ENCODE peak calls at places on chromosomes 3 and 15, in four cellular contexts. P is fibroblast of the aortic adventitia; N is stimulated activated CD8-positive, alpha-beta memory T cell treated with anti-CD3 and anti-CD28 coated beads, Interleukin-15, amount 100 ng/mL, for 24 hours; T is stimulated activated naive B cell treated with anti-CD40 and anti-IgM and Interleukin-4, amounts not matched to agents 10 μg/mL and 1 μg/mL and 100 μg/mL, for 72 hours. M is an unnamed sample.

GRCh38 chr3:194905696-194906095 is 220.0 kb downstream of the FAM43A start:
- DNase-seq in N (no peak), T (no peak), P (peak), M (no peak)

GRCh38 chr15:63469984-63470383 is 34.4 kb upstream of the USP3 start:
- DNase-seq in P (no peak), N (no peak), T (no peak), M (no peak)

GRCh38 chr3:194373028-194373427 is 3.5 kb upstream of the LRRC15 start:
- DNase-seq in T (no peak), N (no peak), P (no peak), M (no peak)

GRCh38 chr15:82105458-82106205 is 59.8 kb upstream of the MEX3B start:
- DNase-seq in T (no peak), N (no peak), P (peak), M (peak)

GRCh38 chr3:179236676-179237301 is 14.1 kb downstream of the KCNMB3 start:
- DNase-seq in P (no peak), N (no peak), T (no peak), M (no peak)

GRCh38 chr15:28978011-28978378 is 92.2 kb downstream of the APBA2 start:
- DNase-seq in N (no peak), P (no peak), T (no peak), M (peak)

GRCh38 chr3:191363221-191363620 is 32.9 kb upstream of the UTS2B start:
- DNase-seq in N (no peak), T (no peak), P (no peak), M (no peak)

GRCh38 chr3:136464502-136464901 is 214.4 kb downstream of the PCCB start:
- DNase-seq in N (no peak), T (no peak), P (no peak), M (no peak)

GRCh38 chr15:40435331-40436089 is 5.2 kb upstream of the BAHD1 start:
- DNase-seq in N (no peak), T (no peak), P (no peak), M (peak)

GRCh38 chr15:65857718-65858402 is 11.4 kb upstream of the RAB11A start:
- DNase-seq in N (no peak), P (no peak), T (no peak), M (no peak)

GRCh38 chr15:88391700-88392099 is 75.5 kb downstream of the MRPL46 start:
- DNase-seq in N (no peak), P (no peak), T (no peak), M (no peak)

GRCh38 chr15:41870689-41871081 is 23.2 kb downstream of the SPTBN5 start:
- DNase-seq in N (no peak), T (no peak), P (peak), M (no peak)

GRCh38 chr15:78415284-78415683 is 22.7 kb upstream of the IREB2 start:
- DNase-seq in T (no peak), N (no peak), P (peak), M (peak)

GRCh38 chr15:88215249-88215648 is 41.3 kb downstream of the NTRK3 start:
- DNase-seq in P (no peak), T (no peak), N (no peak), M (no peak)

GRCh38 chr15:54620916-54621315 is 575.8 kb downstream of the RSL24D1 start:
- DNase-seq in T (no peak), P (no peak), N (no peak), M (no peak)

GRCh38 chr15:81292516-81293001 is 31.4 kb downstream of the STARD5 start:
- DNase-seq in T (peak), P (no peak), N (no peak), M (no peak)

GRCh38 chr3:112653881-112654300 is 12.9 kb upstream of the CCDC80 start:
- DNase-seq in N (no peak), T (no peak), P (peak), M (no peak)

GRCh38 chr3:63192248-63192647 is 85.9 kb upstream of the SYNPR start:
- DNase-seq in P (no peak), N (no peak), T (no peak), M (peak)

GRCh38 chr15:51750942-51751686 is at the start of gene TMOD2:
- DNase-seq in P (peak), T (peak), N (peak), M (peak)

GRCh38 chr15:75606711-75607684 is 18.5 kb downstream of the SNUPN start:
- DNase-seq in N (no peak), T (no peak), P (no peak), M (no peak)

GRCh38 chr15:31811641-31812040 is 218.7 kb upstream of the CHRNA7 start:
- DNase-seq in T (no peak), N (no peak), P (no peak), M (no peak)

GRCh38 chr3:16399473-16399872 is 114.0 kb downstream of the RFTN1 start:
- DNase-seq in T (no peak), N (no peak), P (peak), M (peak)

GRCh38 chr3:71069797-71070196 is 513.7 kb downstream of the FOXP1 start:
- DNase-seq in T (peak), P (peak), N (no peak), M (peak)

GRCh38 chr3:99128740-99129505 is 227.4 kb upstream of the DCBLD2 start:
- DNase-seq in T (no peak), N (no peak), P (peak), M (no peak)

GRCh38 chr3:182585532-182586150 is 207.7 kb upstream of the ATP11B start:
- DNase-seq in N (no peak), T (no peak), P (no peak), M (no peak)

GRCh38 chr15:54088837-54089236 is 110.6 kb downstream of the UNC13C start:
- DNase-seq in N (no peak), P (no peak), T (no peak), M (no peak)

GRCh38 chr3:144556392-144556791 is 584.8 kb downstream of the DIPK2A start:
- DNase-seq in P (no peak), N (no peak), T (no peak), M (no peak)

GRCh38 chr3:119794971-119795612 is 13.2 kb downstream of the NR1I2 start:
- DNase-seq in T (no peak), N (no peak), P (peak), M (no peak)

GRCh38 chr3:32180151-32180850 is 58.2 kb upstream of the CMTM8 start:
- DNase-seq in P (no peak), N (no peak), T (no peak), M (no peak)

GRCh38 chr15:45715528-45715927 is 80.7 kb downstream of the SQOR start:
- DNase-seq in T (no peak), P (peak), N (no peak), M (peak)

GRCh38 chr3:128382221-128382807 is 84.4 kb downstream of the DNAJB8 start:
- DNase-seq in N (no peak), P (no peak), T (no peak), M (no peak)

M was measured in NCI-H69.